ENCODE peak calls at places on chromosomes 11 and 22, in nine cellular contexts. One of them, this sample, is unnamed.

GRCh38 chr11:12165237-12165875 is 55.0 kb downstream of the MICAL2 start:
- DNase-seq in esophagus squamous epithelium: no peak
- DNase-seq in body of pancreas: no peak
- DNase-seq in lower lobe of right lung: no peak
- DNase-seq in pancreas: no peak
- DNase-seq in brain microvascular endothelial cell: no peak
- DNase-seq in stomach: no peak
- DNase-seq in CD8-positive, alpha-beta T cell: no peak
- DNase-seq in Peyer's patch: no peak
- DNase-seq in this sample: no peak

GRCh38 chr22:20213833-20214708 is 54.0 kb downstream of the RTN4R start:
- DNase-seq in lower lobe of right lung: no peak
- DNase-seq in CD8-positive, alpha-beta T cell: no peak
- DNase-seq in Peyer's patch: no peak
- DNase-seq in pancreas: no peak
- DNase-seq in body of pancreas: no peak
- DNase-seq in esophagus squamous epithelium: no peak
- DNase-seq in stomach: no peak
- DNase-seq in brain microvascular endothelial cell: no peak
- DNase-seq in this sample: no peak

GRCh38 chr22:39522567-39523300 is 2.4 kb downstream of the ATF4 start:
- DNase-seq in pancreas: no peak
- DNase-seq in esophagus squamous epithelium: no peak
- DNase-seq in Peyer's patch: peak
- DNase-seq in lower lobe of right lung: peak
- DNase-seq in brain microvascular endothelial cell: no peak
- DNase-seq in body of pancreas: peak
- DNase-seq in CD8-positive, alpha-beta T cell: no peak
- DNase-seq in stomach: peak
- DNase-seq in this sample: no peak

GRCh38 chr22:47209077-47209514 is 446.6 kb downstream of the TBC1D22A start:
- DNase-seq in pancreas: no peak
- DNase-seq in CD8-positive, alpha-beta T cell: no peak
- DNase-seq in esophagus squamous epithelium: no peak
- DNase-seq in stomach: peak
- DNase-seq in lower lobe of right lung: no peak
- DNase-seq in brain microvascular endothelial cell: no peak
- DNase-seq in body of pancreas: no peak
- DNase-seq in Peyer's patch: peak
- DNase-seq in this sample: no peak

GRCh38 chr22:37145415-37146385 is 4.0 kb downstream of the IL2RB start:
- DNase-seq in esophagus squamous epithelium: no peak
- DNase-seq in Peyer's patch: no peak
- DNase-seq in body of pancreas: peak
- DNase-seq in pancreas: no peak
- DNase-seq in CD8-positive, alpha-beta T cell: no peak
- DNase-seq in brain microvascular endothelial cell: no peak
- DNase-seq in lower lobe of right lung: no peak
- DNase-seq in stomach: no peak
- DNase-seq in this sample: no peak

GRCh38 chr11:16511109-16511806 is 154.9 kb upstream of the SOX6 start:
- DNase-seq in brain microvascular endothelial cell: peak
- DNase-seq in stomach: no peak
- DNase-seq in pancreas: no peak
- DNase-seq in Peyer's patch: no peak
- DNase-seq in body of pancreas: no peak
- DNase-seq in lower lobe of right lung: no peak
- DNase-seq in CD8-positive, alpha-beta T cell: no peak
- DNase-seq in esophagus squamous epithelium: no peak
- DNase-seq in this sample: no peak

GRCh38 chr11:72739240-72740059 is 12.8 kb downstream of the ARAP1 start:
- DNase-seq in CD8-positive, alpha-beta T cell: no peak
- DNase-seq in esophagus squamous epithelium: no peak
- DNase-seq in stomach: no peak
- DNase-seq in lower lobe of right lung: no peak
- DNase-seq in body of pancreas: no peak
- DNase-seq in pancreas: peak
- DNase-seq in Peyer's patch: no peak
- DNase-seq in brain microvascular endothelial cell: no peak
- DNase-seq in this sample: no peak

GRCh38 chr11:125329786-125330185 is 165.2 kb downstream of the PKNOX2 start:
- DNase-seq in Peyer's patch: no peak
- DNase-seq in lower lobe of right lung: no peak
- DNase-seq in pancreas: no peak
- DNase-seq in brain microvascular endothelial cell: no peak
- DNase-seq in esophagus squamous epithelium: no peak
- DNase-seq in CD8-positive, alpha-beta T cell: no peak
- DNase-seq in body of pancreas: no peak
- DNase-seq in stomach: no peak
- DNase-seq in this sample: no peak

GRCh38 chr11:60854140-60854846 is 1.5 kb downstream of the PTGDR2 start:
- DNase-seq in esophagus squamous epithelium: no peak
- DNase-seq in lower lobe of right lung: peak
- DNase-seq in pancreas: no peak
- DNase-seq in brain microvascular endothelial cell: no peak
- DNase-seq in stomach: no peak
- DNase-seq in body of pancreas: no peak
- DNase-seq in Peyer's patch: peak
- DNase-seq in CD8-positive, alpha-beta T cell: no peak
- DNase-seq in this sample: no peak

GRCh38 chr11:62391642-62392425 is 27.0 kb upstream of the SCGB1A1 start:
- DNase-seq in body of pancreas: no peak
- DNase-seq in CD8-positive, alpha-beta T cell: no peak
- DNase-seq in Peyer's patch: no peak
- DNase-seq in pancreas: no peak
- DNase-seq in esophagus squamous epithelium: no peak
- DNase-seq in stomach: no peak
- DNase-seq in lower lobe of right lung: no peak
- DNase-seq in brain microvascular endothelial cell: no peak
- DNase-seq in this sample: no peak

GRCh38 chr11:28526406-28526751 is 418.2 kb downstream of the METTL15 start:
- DNase-seq in brain microvascular endothelial cell: no peak
- DNase-seq in esophagus squamous epithelium: no peak
- DNase-seq in lower lobe of right lung: no peak
- DNase-seq in Peyer's patch: no peak
- DNase-seq in stomach: no peak
- DNase-seq in CD8-positive, alpha-beta T cell: no peak
- DNase-seq in pancreas: no peak
- DNase-seq in body of pancreas: no peak
- DNase-seq in this sample: no peak

GRCh38 chr22:44753189-44754042 is 1.0 kb downstream of the ARHGAP8 start:
- DNase-seq in esophagus squamous epithelium: no peak
- DNase-seq in stomach: no peak
- DNase-seq in lower lobe of right lung: no peak
- DNase-seq in pancreas: no peak
- DNase-seq in CD8-positive, alpha-beta T cell: no peak
- DNase-seq in body of pancreas: peak
- DNase-seq in brain microvascular endothelial cell: peak
- DNase-seq in Peyer's patch: no peak
- DNase-seq in this sample: no peak

GRCh38 chr11:6268811-6269210 is 9.2 kb downstream of the CCKBR start:
- DNase-seq in pancreas: no peak
- DNase-seq in stomach: no peak
- DNase-seq in Peyer's patch: no peak
- DNase-seq in body of pancreas: no peak
- DNase-seq in brain microvascular endothelial cell: no peak
- DNase-seq in CD8-positive, alpha-beta T cell: no peak
- DNase-seq in lower lobe of right lung: no peak
- DNase-seq in esophagus squamous epithelium: no peak
- DNase-seq in this sample: no peak

GRCh38 chr11:126423154-126423553 is 67.7 kb downstream of the ST3GAL4 start:
- DNase-seq in body of pancreas: no peak
- DNase-seq in Peyer's patch: no peak
- DNase-seq in pancreas: no peak
- DNase-seq in brain microvascular endothelial cell: no peak
- DNase-seq in lower lobe of right lung: no peak
- DNase-seq in stomach: no peak
- DNase-seq in esophagus squamous epithelium: no peak
- DNase-seq in CD8-positive, alpha-beta T cell: no peak
- DNase-seq in this sample: no peak

GRCh38 chr11:119995730-119996491 is 142.0 kb downstream of the TRIM29 start:
- DNase-seq in brain microvascular endothelial cell: no peak
- DNase-seq in lower lobe of right lung: no peak
- DNase-seq in CD8-positive, alpha-beta T cell: no peak
- DNase-seq in stomach: no peak
- DNase-seq in Peyer's patch: no peak
- DNase-seq in esophagus squamous epithelium: no peak
- DNase-seq in body of pancreas: no peak
- DNase-seq in pancreas: no peak
- DNase-seq in this sample: no peak

GRCh38 chr11:73158356-73159051 is 16.4 kb upstream of the FCHSD2 start:
- DNase-seq in stomach: no peak
- DNase-seq in lower lobe of right lung: no peak
- DNase-seq in brain microvascular endothelial cell: peak
- DNase-seq in pancreas: no peak
- DNase-seq in body of pancreas: no peak
- DNase-seq in CD8-positive, alpha-beta T cell: no peak
- DNase-seq in Peyer's patch: no peak
- DNase-seq in esophagus squamous epithelium: no peak
- DNase-seq in this sample: no peak

GRCh38 chr11:124307093-124307492 is 6.7 kb downstream of the OR8D1 start:
- DNase-seq in pancreas: no peak
- DNase-seq in esophagus squamous epithelium: no peak
- DNase-seq in CD8-positive, alpha-beta T cell: no peak
- DNase-seq in brain microvascular endothelial cell: no peak
- DNase-seq in Peyer's patch: no peak
- DNase-seq in lower lobe of right lung: no peak
- DNase-seq in body of pancreas: no peak
- DNase-seq in stomach: no peak
- DNase-seq in this sample: no peak

GRCh38 chr11:61730222-61730994 is 22.0 kb upstream of the MYRF start:
- DNase-seq in CD8-positive, alpha-beta T cell: no peak
- DNase-seq in lower lobe of right lung: no peak
- DNase-seq in esophagus squamous epithelium: no peak
- DNase-seq in stomach: no peak
- DNase-seq in Peyer's patch: no peak
- DNase-seq in brain microvascular endothelial cell: no peak
- DNase-seq in body of pancreas: peak
- DNase-seq in pancreas: peak
- DNase-seq in this sample: no peak

GRCh38 chr11:11482726-11483125 is 129.7 kb upstream of the CSNK2A3 start:
- DNase-seq in Peyer's patch: no peak
- DNase-seq in lower lobe of right lung: no peak
- DNase-seq in brain microvascular endothelial cell: no peak
- DNase-seq in body of pancreas: no peak
- DNase-seq in CD8-positive, alpha-beta T cell: no peak
- DNase-seq in pancreas: no peak
- DNase-seq in stomach: no peak
- DNase-seq in esophagus squamous epithelium: no peak
- DNase-seq in this sample: no peak

GRCh38 chr22:19755722-19756287 is 4.8 kb upstream of the TBX1 start:
- DNase-seq in pancreas: no peak
- DNase-seq in lower lobe of right lung: no peak
- DNase-seq in body of pancreas: no peak
- DNase-seq in stomach: no peak
- DNase-seq in CD8-positive, alpha-beta T cell: no peak
- DNase-seq in Peyer's patch: no peak
- DNase-seq in brain microvascular endothelial cell: no peak
- DNase-seq in esophagus squamous epithelium: no peak
- DNase-seq in this sample: no peak

DNA sequence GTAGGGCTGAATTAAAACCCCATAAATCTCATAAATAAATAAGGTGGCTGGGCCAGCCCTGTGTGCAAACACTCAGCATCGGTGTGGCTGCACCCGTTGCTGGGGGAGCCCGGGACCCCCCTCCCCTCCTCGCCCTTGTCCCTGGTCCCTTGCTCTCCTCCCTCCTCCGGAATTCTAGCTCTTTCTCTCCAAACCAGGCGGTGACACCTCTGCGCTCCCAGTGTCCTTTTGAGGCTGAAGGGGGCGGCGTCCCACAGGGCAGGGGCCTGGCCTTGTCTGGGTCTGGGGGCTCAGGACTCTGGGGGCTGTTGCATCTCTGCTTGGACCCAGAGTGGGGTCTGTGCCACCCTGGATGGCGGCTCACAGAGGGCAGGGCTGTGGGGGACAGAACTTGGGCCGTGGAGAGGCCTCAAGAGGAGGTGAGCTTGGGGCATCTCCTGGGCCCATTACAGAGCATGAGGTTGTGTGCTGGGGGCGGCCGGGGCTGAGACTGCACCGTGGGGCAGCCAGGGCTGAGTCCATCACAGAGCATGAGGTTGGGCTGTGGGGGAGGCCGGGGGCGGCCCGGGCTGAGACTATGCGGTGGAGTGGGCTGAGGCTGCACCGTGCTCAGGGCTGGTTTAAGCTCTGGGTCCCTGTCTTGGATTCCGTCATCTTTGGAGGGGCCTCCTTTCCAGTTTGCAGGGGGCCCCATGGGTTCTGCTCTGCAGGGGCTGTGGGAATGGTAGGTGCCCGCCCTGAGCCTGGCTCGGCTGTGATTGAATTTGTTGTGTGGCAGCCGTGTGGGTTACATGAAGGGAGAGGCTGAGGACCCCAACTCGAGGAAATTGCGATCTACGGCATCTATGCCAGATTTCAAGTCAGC is 38.2 kb upstream of the MUC5AC start:
- DNase-seq in stomach: peak
- DNase-seq in body of pancreas: no peak
- DNase-seq in brain microvascular endothelial cell: no peak
- DNase-seq in Peyer's patch: peak
- DNase-seq in pancreas: no peak
- DNase-seq in esophagus squamous epithelium: no peak
- DNase-seq in CD8-positive, alpha-beta T cell: no peak
- DNase-seq in lower lobe of right lung: no peak
- DNase-seq in this sample: no peak
- H3K27ac ChIP-seq in stomach: no peak
- H3K27ac ChIP-seq in body of pancreas: no peak
- H3K27ac ChIP-seq in brain microvascular endothelial cell: no peak
- H3K27ac ChIP-seq in Peyer's patch: no peak
- H3K27ac ChIP-seq in pancreas: no peak
- H3K27ac ChIP-seq in esophagus squamous epithelium: no peak
- H3K27ac ChIP-seq in CD8-positive, alpha-beta T cell: no peak
- H3K27ac ChIP-seq in lower lobe of right lung: no peak
- H3K27ac ChIP-seq in this sample: no peak

GRCh38 chr22:41832553-41833368 is at the start of gene SREBF2:
- DNase-seq in stomach: peak
- DNase-seq in Peyer's patch: peak
- DNase-seq in pancreas: peak
- DNase-seq in brain microvascular endothelial cell: peak
- DNase-seq in esophagus squamous epithelium: peak
- DNase-seq in lower lobe of right lung: peak
- DNase-seq in body of pancreas: peak
- DNase-seq in CD8-positive, alpha-beta T cell: peak
- DNase-seq in this sample: peak
- TF ChIP-seq CTCF in stomach: peak
- TF ChIP-seq CTCF in Peyer's patch: peak
- TF ChIP-seq CTCF in pancreas: no peak
- TF ChIP-seq CTCF in brain microvascular endothelial cell: no peak
- TF ChIP-seq CTCF in esophagus squamous epithelium: no peak
- TF ChIP-seq CTCF in lower lobe of right lung: peak
- TF ChIP-seq CTCF in body of pancreas: no peak
- TF ChIP-seq CTCF in CD8-positive, alpha-beta T cell: no peak
- TF ChIP-seq CTCF in this sample: no peak

GRCh38 chr11:3905080-3905953 is 49.9 kb downstream of the STIM1 start:
- DNase-seq in brain microvascular endothelial cell: peak
- DNase-seq in CD8-positive, alpha-beta T cell: peak
- DNase-seq in stomach: peak
- DNase-seq in body of pancreas: no peak
- DNase-seq in Peyer's patch: no peak
- DNase-seq in pancreas: no peak
- DNase-seq in esophagus squamous epithelium: no peak
- DNase-seq in lower lobe of right lung: peak
- DNase-seq in this sample: no peak
- H3K27ac ChIP-seq in brain microvascular endothelial cell: peak
- H3K27ac ChIP-seq in CD8-positive, alpha-beta T cell: peak
- H3K27ac ChIP-seq in stomach: peak
- H3K27ac ChIP-seq in body of pancreas: peak
- H3K27ac ChIP-seq in Peyer's patch: no peak
- H3K27ac ChIP-seq in pancreas: peak
- H3K27ac ChIP-seq in esophagus squamous epithelium: peak
- H3K27ac ChIP-seq in lower lobe of right lung: peak
- H3K27ac ChIP-seq in this sample: peak

GRCh38 chr11:95442531-95443050 is 211.6 kb upstream of the SESN3 start:
- DNase-seq in stomach: no peak
- DNase-seq in body of pancreas: no peak
- DNase-seq in brain microvascular endothelial cell: no peak
- DNase-seq in esophagus squamous epithelium: no peak
- DNase-seq in lower lobe of right lung: no peak
- DNase-seq in CD8-positive, alpha-beta T cell: no peak
- DNase-seq in pancreas: no peak
- DNase-seq in Peyer's patch: no peak
- DNase-seq in this sample: no peak
- TF ChIP-seq CTCF in stomach: no peak
- TF ChIP-seq CTCF in body of pancreas: no peak
- TF ChIP-seq CTCF in brain microvascular endothelial cell: no peak
- TF ChIP-seq CTCF in esophagus squamous epithelium: no peak
- TF ChIP-seq CTCF in lower lobe of right lung: no peak
- TF ChIP-seq CTCF in CD8-positive, alpha-beta T cell: no peak
- TF ChIP-seq CTCF in pancreas: no peak
- TF ChIP-seq CTCF in Peyer's patch: no peak
- TF ChIP-seq CTCF in this sample: no peak

This sample was measured in uterus.